ENCODE peak calls at places on chromosomes 11 and 22, in nine cellular contexts. One of them, this sample, is unnamed.

GRCh38 chr11:29129850-29130249 is 887.0 kb downstream of the KCNA4 start:
- DNase-seq in brain microvascular endothelial cell: peak
- DNase-seq in Peyer's patch: no peak
- DNase-seq in adrenal gland: no peak
- DNase-seq in lung: no peak
- DNase-seq in left lung: no peak
- DNase-seq in spleen: no peak
- DNase-seq in lower lobe of right lung: no peak
- DNase-seq in mammary epithelial cell: peak
- DNase-seq in this sample: peak

GRCh38 chr22:17366830-17367229 is 2.4 kb upstream of the CECR2 start:
- DNase-seq in brain microvascular endothelial cell: no peak
- DNase-seq in Peyer's patch: peak
- DNase-seq in adrenal gland: no peak
- DNase-seq in lung: no peak
- DNase-seq in left lung: peak
- DNase-seq in spleen: peak
- DNase-seq in lower lobe of right lung: no peak
- DNase-seq in mammary epithelial cell: no peak
- DNase-seq in this sample: no peak

GRCh38 chr11:128824199-128825049 is 42.7 kb downstream of the KCNJ1 start:
- DNase-seq in brain microvascular endothelial cell: no peak
- DNase-seq in Peyer's patch: no peak
- DNase-seq in adrenal gland: no peak
- DNase-seq in lung: no peak
- DNase-seq in left lung: no peak
- DNase-seq in spleen: no peak
- DNase-seq in lower lobe of right lung: no peak
- DNase-seq in mammary epithelial cell: no peak
- DNase-seq in this sample: no peak

GRCh38 chr22:43892183-43892894 is 526 bp upstream of the PNPLA5 start:
- DNase-seq in brain microvascular endothelial cell: no peak
- DNase-seq in Peyer's patch: no peak
- DNase-seq in adrenal gland: no peak
- DNase-seq in lung: no peak
- DNase-seq in left lung: no peak
- DNase-seq in spleen: peak
- DNase-seq in lower lobe of right lung: no peak
- DNase-seq in mammary epithelial cell: no peak
- DNase-seq in this sample: no peak

GRCh38 chr11:67071420-67072284 is 15.0 kb downstream of the RHOD start:
- DNase-seq in brain microvascular endothelial cell: peak
- DNase-seq in Peyer's patch: peak
- DNase-seq in adrenal gland: peak
- DNase-seq in lung: peak
- DNase-seq in left lung: peak
- DNase-seq in spleen: peak
- DNase-seq in lower lobe of right lung: peak
- DNase-seq in mammary epithelial cell: no peak
- DNase-seq in this sample: no peak

GRCh38 chr11:117281869-117282268 is 9.3 kb upstream of the BACE1-AS start:
- DNase-seq in brain microvascular endothelial cell: no peak
- DNase-seq in Peyer's patch: no peak
- DNase-seq in adrenal gland: no peak
- DNase-seq in lung: no peak
- DNase-seq in left lung: no peak
- DNase-seq in spleen: no peak
- DNase-seq in lower lobe of right lung: no peak
- DNase-seq in mammary epithelial cell: no peak
- DNase-seq in this sample: no peak

GRCh38 chr11:17396598-17397310 is 8.3 kb upstream of the KCNJ11 start:
- DNase-seq in brain microvascular endothelial cell: no peak
- DNase-seq in Peyer's patch: no peak
- DNase-seq in adrenal gland: no peak
- DNase-seq in lung: no peak
- DNase-seq in left lung: no peak
- DNase-seq in spleen: peak
- DNase-seq in lower lobe of right lung: no peak
- DNase-seq in mammary epithelial cell: no peak
- DNase-seq in this sample: no peak

GRCh38 chr11:72236083-72236697 is 7.8 kb downstream of the PHOX2A start:
- DNase-seq in brain microvascular endothelial cell: no peak
- DNase-seq in Peyer's patch: no peak
- DNase-seq in adrenal gland: no peak
- DNase-seq in lung: no peak
- DNase-seq in left lung: no peak
- DNase-seq in spleen: no peak
- DNase-seq in lower lobe of right lung: no peak
- DNase-seq in mammary epithelial cell: no peak
- DNase-seq in this sample: no peak

GRCh38 chr11:116309446-116309845 is 463.3 kb downstream of the BUD13 start:
- DNase-seq in brain microvascular endothelial cell: no peak
- DNase-seq in Peyer's patch: no peak
- DNase-seq in adrenal gland: no peak
- DNase-seq in lung: no peak
- DNase-seq in left lung: no peak
- DNase-seq in spleen: no peak
- DNase-seq in lower lobe of right lung: no peak
- DNase-seq in mammary epithelial cell: no peak
- DNase-seq in this sample: no peak

GRCh38 chr11:118194835-118195627 is 18.6 kb upstream of the SCN2B start:
- DNase-seq in brain microvascular endothelial cell: peak
- DNase-seq in Peyer's patch: peak
- DNase-seq in adrenal gland: peak
- DNase-seq in lung: peak
- DNase-seq in left lung: peak
- DNase-seq in spleen: no peak
- DNase-seq in lower lobe of right lung: peak
- DNase-seq in mammary epithelial cell: peak
- DNase-seq in this sample: peak

GRCh38 chr11:102097175-102097574 is 13.1 kb upstream of the YAP1 start:
- DNase-seq in brain microvascular endothelial cell: no peak
- DNase-seq in Peyer's patch: no peak
- DNase-seq in adrenal gland: no peak
- DNase-seq in lung: no peak
- DNase-seq in left lung: no peak
- DNase-seq in spleen: no peak
- DNase-seq in lower lobe of right lung: no peak
- DNase-seq in mammary epithelial cell: no peak
- DNase-seq in this sample: no peak

GRCh38 chr22:44151661-44152060 is 29.1 kb upstream of the PARVG start:
- DNase-seq in brain microvascular endothelial cell: peak
- DNase-seq in Peyer's patch: no peak
- DNase-seq in adrenal gland: no peak
- DNase-seq in lung: no peak
- DNase-seq in left lung: no peak
- DNase-seq in spleen: no peak
- DNase-seq in lower lobe of right lung: no peak
- DNase-seq in mammary epithelial cell: peak
- DNase-seq in this sample: peak

GRCh38 chr22:36846949-36847348 is 13.9 kb upstream of the NCF4 start:
- DNase-seq in brain microvascular endothelial cell: no peak
- DNase-seq in Peyer's patch: no peak
- DNase-seq in adrenal gland: no peak
- DNase-seq in lung: no peak
- DNase-seq in left lung: no peak
- DNase-seq in spleen: no peak
- DNase-seq in lower lobe of right lung: no peak
- DNase-seq in mammary epithelial cell: no peak
- DNase-seq in this sample: no peak

GRCh38 chr22:21873619-21874018 is 6.2 kb upstream of the MAPK1 start:
- DNase-seq in brain microvascular endothelial cell: no peak
- DNase-seq in Peyer's patch: no peak
- DNase-seq in adrenal gland: no peak
- DNase-seq in lung: no peak
- DNase-seq in left lung: no peak
- DNase-seq in spleen: no peak
- DNase-seq in lower lobe of right lung: no peak
- DNase-seq in mammary epithelial cell: no peak
- DNase-seq in this sample: no peak

GRCh38 chr11:127888396-127888795 is 699.0 kb downstream of the ETS1 start:
- DNase-seq in brain microvascular endothelial cell: no peak
- DNase-seq in Peyer's patch: no peak
- DNase-seq in adrenal gland: no peak
- DNase-seq in lung: no peak
- DNase-seq in left lung: no peak
- DNase-seq in spleen: no peak
- DNase-seq in lower lobe of right lung: no peak
- DNase-seq in mammary epithelial cell: no peak
- DNase-seq in this sample: no peak

GRCh38 chr11:12220305-12220704 is 109.9 kb downstream of the MICAL2 start:
- DNase-seq in brain microvascular endothelial cell: no peak
- DNase-seq in Peyer's patch: no peak
- DNase-seq in adrenal gland: no peak
- DNase-seq in lung: no peak
- DNase-seq in left lung: no peak
- DNase-seq in spleen: no peak
- DNase-seq in lower lobe of right lung: no peak
- DNase-seq in mammary epithelial cell: no peak
- DNase-seq in this sample: no peak

DNA sequence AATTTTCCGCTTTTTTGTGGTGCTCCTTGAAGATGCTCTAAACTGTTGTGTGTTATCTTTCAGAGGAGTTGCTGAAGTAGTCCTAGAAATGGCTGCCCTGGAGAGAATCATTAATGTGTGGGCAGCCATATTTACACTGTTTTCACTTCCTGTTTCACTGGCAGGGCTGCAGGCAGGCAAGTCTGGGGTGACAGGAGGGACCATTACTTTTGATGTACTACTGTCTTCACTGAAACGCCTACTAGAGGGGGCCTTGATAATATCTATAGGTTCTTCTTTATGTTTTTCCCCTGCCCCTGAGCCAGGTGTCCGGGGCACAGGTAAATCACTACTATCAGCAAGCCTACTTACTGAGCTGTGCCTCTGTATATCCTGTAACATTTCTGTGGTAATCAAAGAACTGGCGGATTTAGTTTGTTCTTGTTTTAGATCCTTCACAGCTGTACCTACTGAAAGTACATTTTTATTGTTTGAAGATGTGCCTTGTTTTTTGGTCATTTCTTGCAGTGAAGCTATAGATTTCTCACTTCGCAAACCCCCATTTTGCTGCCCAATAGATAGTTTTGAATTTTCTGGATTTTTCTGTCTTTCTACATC is 39.7 kb downstream of the ACAT1 start:
- DNase-seq in brain microvascular endothelial cell: no peak
- DNase-seq in Peyer's patch: no peak
- DNase-seq in adrenal gland: no peak
- DNase-seq in lung: no peak
- DNase-seq in left lung: no peak
- DNase-seq in spleen: no peak
- DNase-seq in lower lobe of right lung: no peak
- DNase-seq in mammary epithelial cell: no peak
- DNase-seq in this sample: no peak
- H3K27ac ChIP-seq in brain microvascular endothelial cell: no peak
- H3K27ac ChIP-seq in Peyer's patch: peak
- H3K27ac ChIP-seq in adrenal gland: no peak
- H3K27ac ChIP-seq in lung: no peak
- H3K27ac ChIP-seq in left lung: no peak
- H3K27ac ChIP-seq in spleen: no peak
- H3K27ac ChIP-seq in lower lobe of right lung: no peak
- H3K27ac ChIP-seq in mammary epithelial cell: no peak
- H3K27ac ChIP-seq in this sample: no peak

DNA sequence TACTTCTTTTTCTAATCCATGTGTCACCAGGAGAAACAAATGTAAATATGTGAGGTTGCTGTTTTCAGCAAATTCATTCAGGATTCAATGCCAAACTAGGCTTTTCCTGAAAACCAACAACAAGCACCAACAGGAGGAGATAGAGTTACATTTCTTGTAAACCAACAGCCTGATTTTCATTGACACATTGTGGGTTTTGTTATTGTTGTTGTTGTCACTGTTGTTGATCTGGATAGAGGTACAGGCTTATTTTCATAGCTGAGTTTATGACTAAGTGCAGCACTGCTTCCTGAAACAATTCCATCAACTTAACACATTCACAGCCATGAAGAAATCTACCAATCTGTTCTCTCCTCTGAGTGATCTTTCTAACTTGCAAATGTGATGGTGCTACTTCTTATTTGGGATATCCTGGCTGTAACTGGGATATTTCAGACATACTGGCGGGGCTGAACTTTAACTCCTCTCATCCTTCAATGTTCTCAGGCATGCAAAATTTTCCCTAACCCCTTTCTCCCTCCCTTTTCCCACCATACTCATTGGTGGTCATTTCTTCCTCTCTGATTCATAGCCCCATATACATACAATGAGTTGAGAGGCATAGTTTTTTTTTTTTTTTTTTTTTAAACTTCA is 65.5 kb downstream of the ME3 start:
- DNase-seq in brain microvascular endothelial cell: peak
- DNase-seq in Peyer's patch: no peak
- DNase-seq in adrenal gland: no peak
- DNase-seq in lung: no peak
- DNase-seq in left lung: no peak
- DNase-seq in spleen: no peak
- DNase-seq in lower lobe of right lung: no peak
- DNase-seq in mammary epithelial cell: no peak
- DNase-seq in this sample: no peak
- TF ChIP-seq CTCF in brain microvascular endothelial cell: no peak
- TF ChIP-seq CTCF in Peyer's patch: no peak
- TF ChIP-seq CTCF in adrenal gland: no peak
- TF ChIP-seq CTCF in lung: no peak
- TF ChIP-seq CTCF in left lung: no peak
- TF ChIP-seq CTCF in spleen: no peak
- TF ChIP-seq CTCF in lower lobe of right lung: no peak
- TF ChIP-seq CTCF in mammary epithelial cell: peak
- TF ChIP-seq CTCF in this sample: no peak

DNA sequence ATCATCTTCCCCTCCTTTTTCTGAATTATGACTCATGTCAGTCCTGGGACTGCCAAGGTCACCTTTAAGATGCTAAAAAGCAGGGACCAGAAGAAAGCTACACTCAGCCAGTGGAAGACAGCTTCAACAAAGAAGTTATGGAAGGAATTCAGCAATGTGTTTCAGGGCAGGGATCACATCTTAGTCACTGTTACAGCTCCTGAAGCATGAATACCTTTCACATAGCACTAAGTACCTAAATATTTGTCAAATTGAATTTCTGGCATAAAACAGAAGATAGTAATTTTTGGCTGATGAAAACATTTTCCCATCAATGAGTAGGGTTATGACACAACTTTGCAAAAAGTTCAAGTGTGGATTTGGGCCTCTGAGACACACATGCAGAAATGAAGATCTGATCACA is 5.2 kb downstream of the DDB1 start:
- DNase-seq in brain microvascular endothelial cell: no peak
- DNase-seq in Peyer's patch: no peak
- DNase-seq in adrenal gland: no peak
- DNase-seq in lung: no peak
- DNase-seq in left lung: no peak
- DNase-seq in spleen: no peak
- DNase-seq in lower lobe of right lung: no peak
- DNase-seq in mammary epithelial cell: no peak
- DNase-seq in this sample: no peak
- H3K27ac ChIP-seq in brain microvascular endothelial cell: no peak
- H3K27ac ChIP-seq in Peyer's patch: no peak
- H3K27ac ChIP-seq in adrenal gland: no peak
- H3K27ac ChIP-seq in lung: no peak
- H3K27ac ChIP-seq in left lung: no peak
- H3K27ac ChIP-seq in spleen: no peak
- H3K27ac ChIP-seq in lower lobe of right lung: no peak
- H3K27ac ChIP-seq in mammary epithelial cell: no peak
- H3K27ac ChIP-seq in this sample: no peak

GRCh38 chr22:20247010-20247505 is 21.1 kb downstream of the RTN4R start:
- DNase-seq in brain microvascular endothelial cell: peak
- DNase-seq in Peyer's patch: no peak
- DNase-seq in adrenal gland: no peak
- DNase-seq in lung: no peak
- DNase-seq in left lung: no peak
- DNase-seq in spleen: no peak
- DNase-seq in lower lobe of right lung: no peak
- DNase-seq in mammary epithelial cell: no peak
- DNase-seq in this sample: no peak
- TF ChIP-seq CTCF in brain microvascular endothelial cell: no peak
- TF ChIP-seq CTCF in Peyer's patch: no peak
- TF ChIP-seq CTCF in adrenal gland: no peak
- TF ChIP-seq CTCF in lung: no peak
- TF ChIP-seq CTCF in left lung: no peak
- TF ChIP-seq CTCF in spleen: no peak
- TF ChIP-seq CTCF in lower lobe of right lung: no peak
- TF ChIP-seq CTCF in mammary epithelial cell: no peak
- TF ChIP-seq CTCF in this sample: no peak